ENCODE peak calls at places on chromosome 9, in four cellular contexts. T is psoas muscle; B is fibroblast of lung; X is effector memory CD4-positive, alpha-beta T cell. R is an unnamed sample.

GRCh38 chr9:74496819-74497749 is at the start of gene RORB:
- DNase-seq in T (peak), B (peak), X (peak), R (peak)

GRCh38 chr9:16030513-16031185 is 477.8 kb downstream of the CCDC171 start:
- DNase-seq in T (no peak), B (peak), X (no peak), R (no peak)

GRCh38 chr9:107935931-107936330 is 446.4 kb upstream of the KLF4 start:
- DNase-seq in T (no peak), B (no peak), X (no peak), R (no peak)

GRCh38 chr9:1881708-1882351 is 133.3 kb upstream of the SMARCA2 start:
- DNase-seq in T (no peak), B (no peak), X (no peak), R (no peak)

GRCh38 chr9:69455311-69455710 is 130.3 kb downstream of the ENTREP1 start:
- DNase-seq in T (no peak), B (no peak), X (no peak), R (no peak)

GRCh38 chr9:104118916-104119315 is 24.8 kb downstream of the SMC2 start:
- DNase-seq in T (no peak), B (no peak), X (no peak), R (no peak)

GRCh38 chr9:93657331-93658111 is 81.1 kb downstream of the PHF2 start:
- DNase-seq in T (peak), B (no peak), X (no peak), R (no peak)

GRCh38 chr9:115921301-115921700 is 232.3 kb upstream of the PAPPA start:
- DNase-seq in T (peak), B (peak), X (no peak), R (no peak)

GRCh38 chr9:117116084-117116483 is 298.8 kb downstream of the ASTN2 start:
- DNase-seq in T (no peak), B (no peak), X (no peak), R (no peak)

GRCh38 chr9:87662808-87663528 is 63.0 kb upstream of the CTSL start:
- DNase-seq in T (peak), B (peak), X (no peak), R (no peak)

GRCh38 chr9:110875275-110875674 is 163.0 kb downstream of the LPAR1 start:
- DNase-seq in T (peak), B (no peak), X (no peak), R (no peak)

GRCh38 chr9:100206899-100207298 is 107.9 kb downstream of the INVS start:
- DNase-seq in T (no peak), B (no peak), X (no peak), R (no peak)

GRCh38 chr9:135906291-135907005 is 898 bp downstream of the CAMSAP1 start:
- DNase-seq in T (no peak), B (peak), X (no peak), R (peak)

GRCh38 chr9:10701906-10702305 is 89.1 kb upstream of the PTPRD start:
- DNase-seq in T (no peak), B (no peak), X (no peak), R (no peak)

GRCh38 chr9:95120781-95121370 is 196.6 kb downstream of the FANCC start:
- DNase-seq in T (no peak), B (no peak), X (no peak), R (no peak)

GRCh38 chr9:111427186-111427585 is 57.0 kb downstream of the ECPAS start:
- DNase-seq in T (no peak), B (peak), X (no peak), R (no peak)

GRCh38 chr9:23826120-23826629 is at the start of gene ELAVL2:
- DNase-seq in T (peak), B (peak), X (peak), R (peak)

GRCh38 chr9:95023217-95024003 is 294.1 kb downstream of the FANCC start:
- DNase-seq in T (no peak), B (peak), X (no peak), R (no peak)

GRCh38 chr9:4581861-4582565 is 80.1 kb upstream of the PLPP6 start:
- DNase-seq in T (no peak), B (no peak), X (no peak), R (no peak)

GRCh38 chr9:7164440-7165349 is 406.9 kb downstream of the KDM4C start:
- DNase-seq in T (no peak), B (no peak), X (no peak), R (no peak)

GRCh38 chr9:112132356-112132755 is 42.7 kb downstream of the SUSD1 start:
- DNase-seq in T (no peak), B (no peak), X (no peak), R (no peak)

GRCh38 chr9:88092699-88093359 is 45.4 kb downstream of the SPATA31C2 start:
- DNase-seq in T (no peak), B (peak), X (no peak), R (no peak)

GRCh38 chr9:125150349-125151245 is 7.3 kb upstream of the SCAI start:
- DNase-seq in T (no peak), B (no peak), X (no peak), R (no peak)

GRCh38 chr9:92974161-92974661 is 26.9 kb downstream of the FGD3 start:
- DNase-seq in T (no peak), B (no peak), X (no peak), R (no peak)

GRCh38 chr9:87678650-87679355 is 47.1 kb upstream of the CTSL start:
- DNase-seq in T (peak), B (peak), X (no peak), R (no peak)

GRCh38 chr9:100322954-100323536 is 29.7 kb downstream of the TEX10 start:
- DNase-seq in T (no peak), B (peak), X (no peak), R (peak)

GRCh38 chr9:21591221-21592062 is 109.3 kb upstream of the IFNE start:
- DNase-seq in T (peak), B (peak), X (no peak), R (no peak)

GRCh38 chr9:134370638-134371037 is 44.4 kb downstream of the RXRA start:
- DNase-seq in T (no peak), B (no peak), X (no peak), R (no peak)

GRCh38 chr9:129140397-129141065 is 29.3 kb downstream of the PTPA start:
- DNase-seq in T (peak), B (peak), X (no peak), R (no peak)

GRCh38 chr9:14942037-14942436 is 31.8 kb upstream of the FREM1 start:
- DNase-seq in T (no peak), B (no peak), X (no peak), R (no peak)

GRCh38 chr9:133604214-133604613 is 5.0 kb downstream of the FAM163B start:
- DNase-seq in T (no peak), B (no peak), X (no peak), R (peak)

GRCh38 chr9:133726401-133727276 is 11.5 kb downstream of the SARDH start:
- DNase-seq in T (no peak), B (peak), X (peak), R (peak)

GRCh38 chr9:127642047-127642740 is 30.1 kb downstream of the STXBP1 start:
- DNase-seq in T (no peak), B (no peak), X (no peak), R (no peak)
- H3K4me3 ChIP-seq in T (no peak), B (no peak), X (no peak), R (no peak)

GRCh38 chr9:126531591-126531990 is 82.1 kb upstream of the LMX1B start:
- DNase-seq in T (no peak), B (no peak), X (no peak), R (no peak)

GRCh38 chr9:126531035-126531571 is 82.6 kb upstream of the LMX1B start:
- DNase-seq in T (no peak), B (no peak), X (no peak), R (no peak)

GRCh38 chr9:126532951-126533910 is 80.5 kb upstream of the LMX1B start:
- DNase-seq in T (no peak), B (no peak), X (no peak), R (no peak)

GRCh38 chr9:126532489-126532888 is 81.2 kb upstream of the LMX1B start:
- DNase-seq in T (no peak), B (no peak), X (no peak), R (no peak)

GRCh38 chr9:126532019-126532462 is 81.7 kb upstream of the LMX1B start:
- DNase-seq in T (no peak), B (peak), X (no peak), R (no peak)
- H3K4me3 ChIP-seq in T (no peak), B (no peak), X (no peak), R (no peak)

DNA sequence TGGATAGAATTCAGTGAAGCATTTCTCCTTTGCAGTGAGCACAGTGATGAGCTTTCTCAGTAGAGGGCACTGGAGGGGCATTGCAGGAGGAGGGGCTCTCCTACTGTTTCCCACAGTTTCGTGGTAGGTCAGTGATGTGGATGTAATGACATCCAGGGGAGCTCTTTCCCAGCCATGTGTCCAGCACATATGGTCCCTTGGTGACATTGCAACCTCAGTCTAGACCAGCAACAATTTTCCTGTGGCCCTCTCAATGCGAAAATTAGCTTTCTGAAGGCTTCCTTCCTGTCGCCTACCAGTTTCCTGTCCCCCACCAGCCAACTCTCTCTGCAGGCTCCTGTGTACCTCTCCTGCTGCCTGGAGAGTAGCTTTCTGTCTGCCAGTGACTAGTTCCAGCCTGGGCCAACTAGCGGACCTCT is 6.9 kb upstream of the PDCL start:
- DNase-seq in T (no peak), B (no peak), X (no peak), R (no peak)
- H3K4me3 ChIP-seq in T (no peak), B (no peak), X (peak), R (peak)

GRCh38 chr9:97859346-97859745 is 6.3 kb downstream of the FOXE1 start:
- DNase-seq in T (no peak), B (no peak), X (no peak), R (no peak)

GRCh38 chr9:97858826-97859225 is 5.8 kb downstream of the FOXE1 start:
- DNase-seq in T (no peak), B (no peak), X (no peak), R (no peak)

GRCh38 chr9:97856857-97857602 is 4.0 kb downstream of the FOXE1 start:
- DNase-seq in T (no peak), B (no peak), X (no peak), R (no peak)

GRCh38 chr9:97858393-97858713 is 5.3 kb downstream of the FOXE1 start:
- DNase-seq in T (no peak), B (no peak), X (no peak), R (no peak)

DNA sequence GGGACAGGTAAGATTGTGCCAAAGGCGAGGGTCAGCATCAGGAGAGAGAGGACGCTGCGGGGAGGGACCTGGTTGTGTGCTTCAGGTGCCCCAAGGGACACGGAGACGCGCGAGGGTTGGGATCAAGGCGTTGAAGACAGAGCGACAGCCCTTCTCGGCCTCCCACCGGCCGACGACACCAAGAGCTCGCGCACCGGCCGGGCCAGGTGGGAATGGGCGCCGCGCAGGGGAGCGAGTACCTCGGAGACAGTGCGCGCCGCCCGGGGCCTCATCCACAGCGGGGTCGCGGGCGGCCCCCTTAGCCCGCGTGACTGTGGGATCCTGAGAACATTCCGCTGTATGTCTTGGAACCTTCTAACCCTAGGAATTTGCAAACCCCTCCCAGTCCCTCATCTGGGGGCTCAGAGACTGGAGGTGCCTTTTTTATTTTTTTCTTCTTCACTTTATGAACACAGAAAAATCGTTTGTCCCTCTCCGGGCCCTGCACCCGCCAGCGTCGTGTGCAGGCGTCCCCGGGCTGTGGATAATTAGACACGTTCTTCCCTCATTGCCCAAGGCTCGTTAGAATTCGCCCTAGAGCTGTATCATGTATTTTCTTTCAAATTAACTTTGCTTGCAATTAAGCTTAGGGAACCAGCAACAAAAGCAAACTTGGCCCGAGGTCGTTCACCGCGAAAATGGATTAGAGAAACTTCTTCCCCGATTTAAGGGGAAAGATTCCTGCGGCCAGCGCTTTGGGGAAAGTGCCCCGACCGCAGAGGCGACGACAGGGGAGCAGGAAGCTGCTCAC is 4.8 kb downstream of the FOXE1 start:
- DNase-seq in T (no peak), B (no peak), X (no peak), R (no peak)
- H3K4me3 ChIP-seq in T (no peak), B (no peak), X (no peak), R (no peak)

GRCh38 chr9:35828716-35829083 is at the start of gene FAM221B:
- DNase-seq in T (no peak), B (no peak), X (peak), R (no peak)
- H3K4me3 ChIP-seq in T (peak), B (peak), X (peak), R (peak)

DNA sequence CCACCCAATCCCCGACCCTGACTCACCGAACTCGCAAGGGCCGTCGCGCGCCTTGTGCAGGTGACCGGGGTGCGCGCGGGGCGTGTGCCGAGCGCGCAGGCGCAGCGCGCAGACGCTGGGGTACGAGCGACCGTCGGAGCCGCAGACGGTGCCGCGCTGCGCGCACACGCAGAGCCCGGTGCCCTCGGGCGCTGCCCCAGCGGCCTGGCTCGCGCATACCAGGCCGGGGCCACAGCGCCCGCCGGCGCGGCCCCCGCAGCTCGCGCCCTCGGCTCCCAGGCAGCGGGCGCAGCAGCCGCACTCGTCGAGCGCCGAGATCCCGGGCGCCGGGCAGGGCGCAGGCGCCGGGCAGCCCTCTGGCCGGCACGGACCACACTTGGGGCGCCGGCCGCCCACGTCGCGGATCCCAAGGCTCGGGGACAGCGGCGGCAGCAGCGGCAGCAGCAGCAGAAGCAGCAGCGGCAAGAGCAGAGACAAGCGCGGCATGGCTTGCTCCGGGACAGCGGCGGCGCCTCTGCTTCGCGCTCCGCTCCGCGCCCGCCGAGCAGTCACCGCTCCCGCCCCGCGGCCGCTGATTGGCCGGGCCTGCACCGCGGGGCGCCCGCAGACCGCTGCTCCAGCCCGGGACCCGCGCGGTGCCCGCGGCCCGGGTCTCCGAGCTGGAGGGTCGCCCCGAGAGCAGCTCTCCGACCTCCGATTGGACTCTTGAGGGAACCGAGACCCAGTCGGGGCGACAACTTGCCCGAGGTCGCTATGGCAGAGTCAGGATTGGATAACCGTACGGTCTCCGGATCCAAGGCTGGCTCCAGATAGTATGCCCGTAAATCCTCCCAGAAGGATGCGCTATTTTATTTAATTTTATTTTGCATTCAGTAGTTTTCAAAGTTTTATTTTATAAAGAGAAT is at the start of gene IGFBPL1:
- DNase-seq in T (no peak), B (no peak), X (no peak), R (no peak)
- H3K4me3 ChIP-seq in T (peak), B (no peak), X (no peak), R (no peak)

GRCh38 chr9:27712826-27713225 is 139.5 kb upstream of the C9orf72 start:
- DNase-seq in T (no peak), B (no peak), X (no peak), R (no peak)
- H3K4me3 ChIP-seq in T (no peak), B (no peak), X (no peak), R (no peak)

GRCh38 chr9:101481296-101481695 is 45.7 kb upstream of the ALDOB start:
- DNase-seq in T (no peak), B (no peak), X (no peak), R (no peak)

GRCh38 chr9:101486693-101487442 is 46.8 kb upstream of the RNF20 start:
- DNase-seq in T (peak), B (peak), X (no peak), R (no peak)

GRCh38 chr9:101484046-101484445 is 48.5 kb upstream of the ALDOB start:
- DNase-seq in T (no peak), B (no peak), X (no peak), R (no peak)

GRCh38 chr9:101487443-101487855 is 46.2 kb upstream of the RNF20 start:
- DNase-seq in T (no peak), B (no peak), X (no peak), R (no peak)

DNA sequence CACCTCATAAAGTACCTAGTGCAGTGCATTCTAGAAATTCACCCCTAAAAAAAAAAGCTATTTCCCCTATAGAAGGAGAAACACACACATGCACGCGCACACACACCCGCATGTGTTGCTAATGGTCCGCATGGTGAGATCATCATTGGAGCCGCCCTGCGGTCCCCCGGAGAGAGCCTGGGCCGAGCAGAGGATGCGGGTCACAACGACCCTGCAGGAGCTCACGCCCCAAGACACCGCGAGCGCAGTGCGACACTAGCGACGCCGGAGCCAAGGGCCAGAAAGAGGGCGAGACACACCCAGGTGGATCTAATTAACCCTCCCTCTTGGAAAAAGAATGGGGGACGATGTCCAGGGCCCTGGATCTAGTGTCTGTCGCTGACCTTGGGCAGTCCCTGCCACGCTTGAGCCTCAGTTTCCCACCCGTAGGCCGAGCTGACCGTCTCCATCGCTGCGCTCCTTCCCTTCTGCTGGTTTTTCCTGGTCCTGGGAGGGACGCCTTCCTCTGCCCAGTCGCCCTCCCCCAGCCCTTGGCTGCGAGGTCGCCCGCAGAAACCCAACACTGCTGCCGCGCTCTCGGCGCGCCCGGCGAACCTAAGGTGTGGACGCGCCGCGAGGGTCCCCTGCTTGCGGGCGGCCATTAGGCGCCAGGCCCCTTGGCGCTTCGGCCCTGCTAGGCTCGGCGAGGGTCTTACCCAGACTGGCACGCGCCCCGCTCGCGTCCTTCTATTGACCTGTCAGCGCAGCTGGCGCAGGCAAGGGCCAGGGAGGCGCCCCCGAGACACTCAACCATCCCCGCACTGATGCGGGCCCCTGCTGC is 47.6 kb upstream of the RNF20 start:
- DNase-seq in T (peak), B (peak), X (no peak), R (no peak)
- H3K4me3 ChIP-seq in T (peak), B (peak), X (no peak), R (no peak)

GRCh38 chr9:36742264-36742663 is 169.6 kb downstream of the MELK start:
- DNase-seq in T (no peak), B (no peak), X (no peak), R (no peak)

GRCh38 chr9:36744678-36745077 is 172.0 kb downstream of the MELK start:
- DNase-seq in T (no peak), B (no peak), X (no peak), R (no peak)

GRCh38 chr9:36738318-36738975 is 165.8 kb downstream of the MELK start:
- DNase-seq in T (no peak), B (peak), X (no peak), R (no peak)

GRCh38 chr9:36739538-36740116 is 166.9 kb downstream of the MELK start:
- DNase-seq in T (no peak), B (no peak), X (no peak), R (no peak)
- H3K4me3 ChIP-seq in T (no peak), B (no peak), X (no peak), R (no peak)

GRCh38 chr9:113274474-113275146 is 762 bp downstream of the CDC26 start:
- DNase-seq in T (no peak), B (peak), X (no peak), R (peak)
- H3K4me3 ChIP-seq in T (peak), B (peak), X (peak), R (peak)

R was measured in CD4-positive, alpha-beta memory T cell.